ENCODE peak calls at places on chromosomes 6 and 20, in seven cellular contexts. O is GM12892, M is HepG2, I is K562, K is SK-N-SH, S is H1, X is GM12878. W is an unnamed sample.

GRCh38 chr20:17681741-17682102 is 320 bp downstream of the RRBP1 start:
- DNase-seq in O (no peak), M (no peak), I (no peak), K (no peak), S (no peak), X (no peak), W (no peak)

GRCh38 chr6:35237466-35237865 is 22.1 kb upstream of the ZNF76 start:
- DNase-seq in O (no peak), M (no peak), I (no peak), K (no peak), S (no peak), X (no peak), W (no peak)

GRCh38 chr20:17893480-17893879 is 75.1 kb downstream of the SNX5 start:
- DNase-seq in O (no peak), M (no peak), I (no peak), K (no peak), S (no peak), X (no peak), W (no peak)

GRCh38 chr20:2259731-2260130 is 36.1 kb upstream of the TGM3 start:
- DNase-seq in O (no peak), M (no peak), I (no peak), K (no peak), S (no peak), X (no peak), W (no peak)

GRCh38 chr6:133512410-133513016 is 271.4 kb downstream of the EYA4 start:
- DNase-seq in O (no peak), M (peak), I (peak), K (peak), S (peak), X (no peak), W (no peak)

GRCh38 chr6:43532201-43532600 is 15.3 kb downstream of the POLR1C start:
- DNase-seq in O (no peak), M (no peak), I (no peak), K (no peak), S (no peak), X (no peak), W (no peak)

GRCh38 chr6:40877362-40877761 is 161.7 kb downstream of the UNC5CL start:
- DNase-seq in O (no peak), M (no peak), I (no peak), K (no peak), S (no peak), X (no peak), W (no peak)

GRCh38 chr6:35496851-35497570 is at the start of gene TEAD3:
- DNase-seq in O (peak), M (peak), I (peak), K (peak), S (no peak), X (no peak), W (peak)

DNA sequence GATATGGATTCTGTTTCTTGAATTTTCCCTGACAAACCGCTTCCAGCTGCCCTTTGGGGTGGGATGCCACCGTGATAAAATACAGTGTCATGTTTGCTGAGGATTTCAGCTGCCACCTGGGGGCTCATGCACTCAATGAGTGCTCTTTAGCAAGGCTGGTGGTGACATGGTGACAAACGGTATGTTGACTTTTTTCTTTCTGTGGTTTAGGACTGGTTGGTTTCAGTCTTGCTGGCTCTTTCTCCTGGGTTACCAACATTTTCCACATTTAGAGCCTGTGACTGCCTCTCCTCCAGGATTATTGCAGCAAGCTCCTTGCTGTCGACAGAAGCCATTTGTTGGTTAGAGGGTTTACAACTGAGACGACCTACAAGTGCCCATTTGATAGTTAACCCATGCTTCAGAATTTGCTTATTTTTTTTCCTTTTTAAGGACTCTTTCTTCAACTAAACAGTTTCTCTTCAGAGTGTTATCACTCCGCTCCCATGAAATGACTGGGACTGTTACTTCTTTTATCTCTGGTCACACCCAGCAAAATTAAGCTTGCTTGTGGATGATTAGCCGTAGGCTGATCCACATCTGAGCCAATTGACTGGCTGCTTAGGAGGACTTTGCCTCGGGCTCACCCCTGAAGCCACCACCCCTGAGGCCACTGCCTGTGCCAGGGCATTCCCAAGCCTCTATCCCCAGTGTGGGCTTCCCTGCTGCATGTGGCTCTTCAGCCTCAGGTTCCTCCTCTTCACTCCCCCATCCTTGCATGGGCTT is 48.4 kb upstream of the CDYL start:
- DNase-seq in O (no peak), M (peak), I (peak), K (no peak), S (no peak), X (no peak), W (no peak)
- TF ChIP-seq TAF1 in O (no peak), M (no peak), I (no peak), K (no peak), S (no peak), X (no peak), W (no peak)

GRCh38 chr20:62361799-62362589 is 5.1 kb downstream of the LAMA5 start:
- DNase-seq in O (no peak), M (peak), I (no peak), K (no peak), S (peak), X (no peak), W (no peak)

GRCh38 chr20:62363920-62364851 is 2.9 kb downstream of the LAMA5 start:
- DNase-seq in O (no peak), M (no peak), I (peak), K (no peak), S (peak), X (no peak), W (no peak)

GRCh38 chr20:62362590-62362940 is 4.5 kb downstream of the LAMA5 start:
- DNase-seq in O (no peak), M (no peak), I (no peak), K (no peak), S (no peak), X (no peak), W (no peak)

GRCh38 chr20:62364911-62365736 is 2.0 kb downstream of the LAMA5 start:
- DNase-seq in O (no peak), M (no peak), I (no peak), K (no peak), S (peak), X (no peak), W (no peak)

GRCh38 chr20:62362991-62363919 is 3.9 kb downstream of the LAMA5 start:
- DNase-seq in O (no peak), M (no peak), I (no peak), K (peak), S (peak), X (no peak), W (no peak)
- TF ChIP-seq TAF1 in O (no peak), M (no peak), I (no peak), K (no peak), S (no peak), X (no peak), W (no peak)

GRCh38 chr20:47792021-47792618 is 6.8 kb upstream of the SULF2 start:
- DNase-seq in O (no peak), M (no peak), I (no peak), K (no peak), S (no peak), X (no peak), W (no peak)
- TF ChIP-seq TAF1 in O (no peak), M (no peak), I (no peak), K (no peak), S (no peak), X (no peak), W (no peak)

DNA sequence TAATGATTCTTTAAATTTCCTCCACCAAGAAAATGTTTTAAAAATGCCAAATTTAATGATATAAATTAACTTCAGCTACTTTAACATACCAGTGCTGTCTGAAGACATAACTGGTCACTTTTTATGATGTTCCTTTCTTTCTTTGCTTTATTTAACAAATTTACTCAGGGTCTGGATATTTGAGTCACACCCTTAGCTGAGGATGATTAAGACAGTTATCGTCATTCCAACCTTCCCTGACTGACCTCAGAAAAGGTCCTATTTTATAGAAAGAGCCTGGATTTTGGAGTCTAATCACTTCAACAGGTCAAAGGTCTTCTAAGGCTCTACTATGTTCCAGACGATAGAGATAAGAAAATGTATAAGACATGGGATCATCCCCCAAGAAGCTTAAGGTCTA is 47.4 kb upstream of the CEP162 start:
- DNase-seq in O (no peak), M (no peak), I (no peak), K (no peak), S (no peak), X (no peak), W (no peak)
- TF ChIP-seq TAF1 in O (no peak), M (no peak), I (no peak), K (no peak), S (no peak), X (no peak), W (no peak)

DNA sequence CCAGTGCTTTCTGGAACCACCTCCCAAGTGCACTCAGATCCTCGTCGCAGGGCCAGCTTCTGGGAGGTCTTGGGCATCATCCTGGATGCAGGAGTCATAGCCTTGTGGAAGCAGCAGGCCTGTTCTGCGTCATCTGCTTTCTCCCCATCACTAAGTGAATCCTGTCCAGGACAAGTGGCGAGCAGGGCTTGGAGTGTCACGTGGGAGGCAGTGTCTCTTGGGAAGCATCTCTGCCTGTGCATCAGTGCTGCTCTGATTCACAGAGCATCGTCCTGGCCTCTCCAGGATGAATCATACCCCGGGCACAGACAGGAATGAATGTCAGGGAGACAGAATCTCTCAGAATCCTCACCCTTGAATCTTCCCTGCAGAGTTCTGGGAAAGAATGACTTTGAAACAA is 32.8 kb downstream of the SYNDIG1 start:
- DNase-seq in O (no peak), M (no peak), I (no peak), K (peak), S (peak), X (no peak), W (no peak)
- TF ChIP-seq TAF1 in O (no peak), M (no peak), I (no peak), K (no peak), S (no peak), X (no peak), W (no peak)

GRCh38 chr6:80338201-80338836 is 231.8 kb downstream of the BCKDHB start:
- DNase-seq in O (no peak), M (peak), I (peak), K (peak), S (peak), X (no peak), W (no peak)
- TF ChIP-seq TAF1 in O (no peak), M (no peak), I (no peak), K (no peak), S (no peak), X (no peak), W (no peak)

GRCh38 chr6:124026645-124027044 is 223.0 kb downstream of the NKAIN2 start:
- DNase-seq in O (no peak), M (no peak), I (no peak), K (no peak), S (no peak), X (no peak), W (no peak)
- TF ChIP-seq TAF1 in O (no peak), M (no peak), I (no peak), K (no peak), S (no peak), X (no peak), W (no peak)

W was measured in GM12891.